ENCODE peak calls at places on chromosomes 4 and X, in six cellular contexts. One of them, this sample, is unnamed.

GRCh38 chrX:130523460-130524394 is 121.9 kb downstream of the RBMX2 start:
- DNase-seq in mesendoderm: peak; percentile 18
- DNase-seq in stimulated activated CD4-positive, alpha-beta T cell treated with anti-CD3 and anti-CD28 coated beads, Interleukin-4, amount 100 ng/mL, for 48 hours: no peak
- DNase-seq in NT2/D1: no peak
- DNase-seq in activated CD4-positive, CD25-positive, alpha-beta regulatory T cell: no peak
- DNase-seq in NCI-H2029: no peak
- DNase-seq in this sample: no peak

GRCh38 chr4:130053723-130054122 is 957.8 kb downstream of the C4orf33 start:
- DNase-seq in mesendoderm: no peak
- DNase-seq in NT2/D1: no peak
- DNase-seq in NCI-H2029: no peak
- DNase-seq in activated CD4-positive, CD25-positive, alpha-beta regulatory T cell: no peak
- DNase-seq in stimulated activated CD4-positive, alpha-beta T cell treated with anti-CD3 and anti-CD28 coated beads, Interleukin-4, amount 100 ng/mL, for 48 hours: no peak
- DNase-seq in this sample: no peak

GRCh38 chr4:185392156-185392555 is 3.6 kb downstream of the LRP2BP start:
- DNase-seq in activated CD4-positive, CD25-positive, alpha-beta regulatory T cell: no peak
- DNase-seq in NCI-H2029: no peak
- DNase-seq in mesendoderm: no peak
- DNase-seq in NT2/D1: no peak
- DNase-seq in stimulated activated CD4-positive, alpha-beta T cell treated with anti-CD3 and anti-CD28 coated beads, Interleukin-4, amount 100 ng/mL, for 48 hours: no peak
- DNase-seq in this sample: no peak

GRCh38 chr4:124144302-124144701 is 568.2 kb downstream of the ANKRD50 start:
- DNase-seq in stimulated activated CD4-positive, alpha-beta T cell treated with anti-CD3 and anti-CD28 coated beads, Interleukin-4, amount 100 ng/mL, for 48 hours: no peak
- DNase-seq in NT2/D1: no peak
- DNase-seq in activated CD4-positive, CD25-positive, alpha-beta regulatory T cell: no peak
- DNase-seq in mesendoderm: no peak
- DNase-seq in NCI-H2029: peak; percentile 25
- DNase-seq in this sample: no peak

GRCh38 chrX:26613951-26614350 is 398.0 kb downstream of the MAGEB5 start:
- DNase-seq in stimulated activated CD4-positive, alpha-beta T cell treated with anti-CD3 and anti-CD28 coated beads, Interleukin-4, amount 100 ng/mL, for 48 hours: no peak
- DNase-seq in mesendoderm: no peak
- DNase-seq in NT2/D1: no peak
- DNase-seq in NCI-H2029: no peak
- DNase-seq in activated CD4-positive, CD25-positive, alpha-beta regulatory T cell: no peak
- DNase-seq in this sample: no peak

GRCh38 chr4:67875011-67875410 is 8.8 kb downstream of the TMPRSS11D start:
- DNase-seq in mesendoderm: no peak
- DNase-seq in stimulated activated CD4-positive, alpha-beta T cell treated with anti-CD3 and anti-CD28 coated beads, Interleukin-4, amount 100 ng/mL, for 48 hours: no peak
- DNase-seq in activated CD4-positive, CD25-positive, alpha-beta regulatory T cell: no peak
- DNase-seq in NT2/D1: no peak
- DNase-seq in NCI-H2029: no peak
- DNase-seq in this sample: no peak

GRCh38 chrX:145532176-145532780 is 285.0 kb downstream of the SPANXN1 start:
- DNase-seq in activated CD4-positive, CD25-positive, alpha-beta regulatory T cell: no peak
- DNase-seq in NCI-H2029: no peak
- DNase-seq in mesendoderm: no peak
- DNase-seq in stimulated activated CD4-positive, alpha-beta T cell treated with anti-CD3 and anti-CD28 coated beads, Interleukin-4, amount 100 ng/mL, for 48 hours: no peak
- DNase-seq in NT2/D1: no peak
- DNase-seq in this sample: no peak

GRCh38 chr4:82784615-82785247 is 13.9 kb downstream of the SCD5 start:
- DNase-seq in activated CD4-positive, CD25-positive, alpha-beta regulatory T cell: no peak
- DNase-seq in stimulated activated CD4-positive, alpha-beta T cell treated with anti-CD3 and anti-CD28 coated beads, Interleukin-4, amount 100 ng/mL, for 48 hours: no peak
- DNase-seq in mesendoderm: no peak
- DNase-seq in NCI-H2029: no peak
- DNase-seq in NT2/D1: no peak
- DNase-seq in this sample: no peak

This sample was measured in T-helper 17 cell.